ENCODE peak calls at places on chromosome 9, in five cellular contexts. H, C, M, K and A are unnamed samples.
A peak's percentile ranks its signal among the peaks of the same experiment; 100 is the strongest.

GRCh38 chr9:105054488-105054887 is 126.5 kb upstream of the ABCA1 start:
- DNase-seq in H (peak; percentile 83), C (peak; percentile 45), M (no peak), K (peak; percentile 75), A (no peak)

GRCh38 chr9:11893331-11893730 is 799.9 kb upstream of the TYRP1 start:
- DNase-seq in H (peak; percentile 29), C (no peak), M (no peak), K (no peak), A (no peak)

GRCh38 chr9:99445377-99445891 is 223.4 kb downstream of the SEC61B start:
- DNase-seq in H (peak; percentile 83), C (peak; percentile 80), M (peak; percentile 88), K (peak; percentile 85), A (peak; percentile 60)

GRCh38 chr9:136086213-136086881 is 8.7 kb downstream of the NACC2 start:
- DNase-seq in H (no peak), C (no peak), M (peak; percentile 79), K (no peak), A (no peak)

GRCh38 chr9:133948571-133949485 is 43.3 kb downstream of the VAV2 start:
- DNase-seq in H (no peak), C (no peak), M (no peak), K (no peak), A (no peak)

GRCh38 chr9:115444941-115445340 is 327.0 kb upstream of the TNC start:
- DNase-seq in H (no peak), C (no peak), M (no peak), K (no peak), A (no peak)

GRCh38 chr9:25864509-25864908 is 186.3 kb upstream of the TUSC1 start:
- DNase-seq in H (no peak), C (no peak), M (no peak), K (peak; percentile 2), A (no peak)

GRCh38 chr9:95953986-95954385 is 78.5 kb downstream of the ERCC6L2 start:
- DNase-seq in H (no peak), C (no peak), M (no peak), K (no peak), A (no peak)

GRCh38 chr9:135087489-135087791 is at the start of gene OLFM1:
- DNase-seq in H (peak; percentile 24), C (no peak), M (peak; percentile 92), K (peak; percentile 74), A (no peak)

GRCh38 chr9:81032030-81032572 is 657.2 kb downstream of the TLE1 start:
- DNase-seq in H (peak; percentile 60), C (peak; percentile 55), M (peak; percentile 82), K (peak; percentile 88), A (peak; percentile 32)

GRCh38 chr9:37727002-37727401 is 26.6 kb upstream of the TRMT10B start:
- DNase-seq in H (no peak), C (no peak), M (no peak), K (no peak), A (no peak)